ENCODE peak calls at places on chromosomes 12 and 14, in six cellular contexts. I is endodermal cell; C is IMR-90; X is fibroblast of lung; H is brain microvascular endothelial cell; U is naive thymus-derived CD4-positive, alpha-beta T cell. F is an unnamed sample.

GRCh38 chr14:105315941-105316562 is 1.5 kb downstream of the PACS2 start:
- DNase-seq in X (no peak), H (no peak), I (peak), U (no peak), C (no peak), F (no peak)

GRCh38 chr12:107322063-107322462 is 228.7 kb upstream of the CRY1 start:
- DNase-seq in C (no peak), I (no peak), X (no peak), U (peak), H (no peak), F (no peak)

GRCh38 chr14:54698501-54698900 is 131.6 kb downstream of the SAMD4A start:
- DNase-seq in H (no peak), C (no peak), I (no peak), U (no peak), X (no peak), F (no peak)

GRCh38 chr14:61322799-61323290 is 1.5 kb downstream of the PRKCH start:
- DNase-seq in U (peak), X (peak), H (no peak), C (peak), I (peak), F (no peak)

GRCh38 chr12:123713398-123714301 is 1.5 kb downstream of the ATP6V0A2 start:
- DNase-seq in I (no peak), C (peak), H (no peak), U (no peak), X (no peak), F (no peak)

GRCh38 chr14:63647696-63648410 is 6.2 kb upstream of the WDR89 start:
- DNase-seq in C (peak), X (no peak), I (no peak), H (no peak), U (no peak), F (no peak)

GRCh38 chr14:92475451-92476187 is 38.0 kb upstream of the RIN3 start:
- DNase-seq in C (no peak), I (no peak), X (peak), H (no peak), U (no peak), F (no peak)

GRCh38 chr12:26058818-26059217 is 66.0 kb downstream of the BHLHE41 start:
- DNase-seq in H (no peak), U (no peak), I (no peak), C (no peak), X (no peak), F (no peak)

GRCh38 chr14:106459971-106460730 is 933.8 kb downstream of the TMEM121 start:
- DNase-seq in X (no peak), U (peak), H (no peak), I (peak), C (no peak), F (no peak)

GRCh38 chr12:93245543-93245942 is 132.2 kb upstream of the NUDT4 start:
- DNase-seq in X (no peak), C (no peak), I (peak), U (peak), H (no peak), F (no peak)

GRCh38 chr12:105840384-105840783 is 298.4 kb downstream of the NUAK1 start:
- DNase-seq in H (no peak), U (no peak), C (no peak), X (no peak), I (no peak), F (no peak)

GRCh38 chr12:46154221-46154975 is 114.4 kb downstream of the SLC38A1 start:
- DNase-seq in H (peak), U (no peak), C (peak), X (peak), I (no peak), F (no peak)

GRCh38 chr12:108299516-108299915 is 39.6 kb downstream of the CMKLR1 start:
- DNase-seq in I (no peak), X (no peak), C (no peak), U (no peak), H (no peak), F (no peak)

DNA sequence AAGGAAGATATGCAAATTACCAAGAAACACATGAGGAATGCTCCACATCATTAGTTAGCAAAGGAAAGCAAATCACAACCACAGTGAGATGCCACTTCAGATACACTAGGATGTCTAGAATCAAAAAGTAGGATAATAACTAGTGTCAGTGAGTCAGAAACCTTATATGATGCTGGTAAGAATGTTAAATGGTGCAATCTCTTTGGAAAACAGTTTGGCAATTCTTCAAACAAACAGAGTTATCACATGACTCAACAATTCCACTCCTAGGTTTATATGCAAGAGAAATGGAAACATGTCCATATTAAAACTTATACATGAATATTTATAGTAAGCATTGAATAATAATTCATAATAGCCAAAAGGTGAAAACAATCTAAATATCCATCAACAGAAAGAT is 220.9 kb downstream of the FOXG1 start:
- DNase-seq in U (no peak), C (peak), I (no peak), X (no peak), H (no peak), F (no peak)
- H3K27ac ChIP-seq in U (no peak), C (no peak), I (no peak), X (no peak), H (no peak), F (no peak)

GRCh38 chr12:51977320-51977753 is 25.8 kb downstream of the ACVR1B start:
- DNase-seq in U (no peak), X (no peak), I (no peak), C (no peak), H (no peak), F (no peak)
- H3K27ac ChIP-seq in U (no peak), X (no peak), I (no peak), C (no peak), H (peak), F (no peak)

DNA sequence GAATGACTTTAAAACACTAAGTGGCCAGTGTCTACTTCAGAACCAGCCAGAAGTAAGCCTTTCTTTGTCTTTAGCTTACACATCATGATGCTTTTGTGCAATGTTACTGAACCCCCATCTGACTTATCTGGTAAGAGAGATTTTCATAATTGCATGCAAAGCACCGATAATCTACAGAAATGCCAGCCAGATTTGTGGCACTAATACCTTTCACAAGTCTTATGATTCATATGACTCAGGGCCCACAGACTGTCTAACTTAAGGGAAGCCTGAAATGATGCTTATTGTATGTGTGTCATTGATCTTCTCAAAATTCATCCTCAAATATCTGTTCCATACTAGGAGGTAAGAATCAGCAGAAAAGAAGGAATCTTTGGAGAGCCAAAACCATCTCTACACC is 18.0 kb downstream of the IGF1 start:
- DNase-seq in I (no peak), U (no peak), X (no peak), H (no peak), C (no peak), F (no peak)
- H3K27ac ChIP-seq in I (no peak), U (no peak), X (no peak), H (no peak), C (no peak), F (no peak)

GRCh38 chr12:25020621-25021243 is 71.8 kb upstream of the BCAT1 start:
- DNase-seq in X (no peak), U (no peak), I (no peak), C (no peak), H (no peak), F (no peak)
- H3K27ac ChIP-seq in X (no peak), U (no peak), I (no peak), C (no peak), H (no peak), F (no peak)

GRCh38 chr14:99035712-99036593 is 236.0 kb downstream of the BCL11B start:
- DNase-seq in I (peak), C (peak), H (peak), X (peak), U (no peak), F (peak)
- H3K27ac ChIP-seq in I (peak), C (no peak), H (peak), X (peak), U (no peak), F (peak)

GRCh38 chr14:24261969-24262327 is 1.0 kb downstream of the TGM1 start:
- DNase-seq in I (no peak), C (no peak), U (no peak), H (no peak), X (no peak), F (no peak)

GRCh38 chr14:24263848-24264247 is 871 bp upstream of the TGM1 start:
- DNase-seq in I (no peak), H (no peak), C (no peak), U (no peak), X (no peak), F (no peak)

GRCh38 chr14:24262821-24263733 is at the start of gene TGM1:
- DNase-seq in I (peak), U (no peak), C (no peak), X (peak), H (no peak), F (no peak)

GRCh38 chr14:24266344-24267244 is 3.6 kb upstream of the TGM1 start:
- DNase-seq in C (no peak), U (no peak), I (no peak), X (no peak), H (no peak), F (no peak)

DNA sequence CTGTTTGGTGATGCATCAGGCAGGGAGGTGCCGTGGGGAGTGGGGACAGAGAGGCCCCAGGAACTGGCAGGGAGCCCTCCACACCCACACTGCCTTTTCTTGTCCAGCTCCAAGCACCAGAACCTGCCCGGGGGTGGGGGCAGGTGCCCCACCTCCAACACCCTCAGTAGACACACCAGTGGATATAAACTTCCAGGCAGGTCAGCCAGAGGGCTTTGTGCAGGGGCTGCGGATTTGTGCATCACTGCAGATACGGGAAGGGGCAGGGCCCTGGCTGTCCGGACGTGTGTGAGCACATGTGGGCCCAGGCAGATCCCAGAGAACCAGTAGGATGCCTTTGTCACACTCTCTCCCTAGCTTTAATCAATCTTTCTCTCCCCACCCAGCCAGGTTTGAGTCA is 1.3 kb upstream of the TGM1 start:
- DNase-seq in H (no peak), U (no peak), I (no peak), C (no peak), X (no peak), F (no peak)
- H3K27ac ChIP-seq in H (no peak), U (no peak), I (no peak), C (no peak), X (no peak), F (no peak)